ENCODE peak calls at places on chromosomes 3 and 15, in six cellular contexts. Q is AG04450, P is HL-60, U is cardiac muscle cell, O is cardiac fibroblast, T is foreskin fibroblast. I is an unnamed sample.

GRCh38 chr15:53982281-53982680 is 4.0 kb downstream of the UNC13C start:
- DNase-seq in U (no peak), P (no peak), O (no peak), Q (no peak), T (no peak), I (no peak)

GRCh38 chr3:30984855-30985793 is 90.7 kb upstream of the GADL1 start:
- DNase-seq in Q (no peak), P (no peak), O (no peak), T (no peak), U (no peak), I (peak)

GRCh38 chr3:95971573-95971972 is 842.8 kb upstream of the EPHA6 start:
- DNase-seq in Q (no peak), O (peak), U (no peak), T (no peak), P (no peak), I (peak)

GRCh38 chr3:38039101-38039898 is at the start of gene DLEC1:
- DNase-seq in U (peak), O (peak), P (peak), T (peak), Q (no peak), I (peak)

GRCh38 chr3:143613226-143613625 is 235.0 kb downstream of the SLC9A9 start:
- DNase-seq in Q (no peak), O (peak), T (peak), P (no peak), U (no peak), I (peak)

GRCh38 chr15:101684877-101685276 is 32.7 kb upstream of the TM2D3 start:
- DNase-seq in T (no peak), U (no peak), P (no peak), O (no peak), Q (no peak), I (no peak)

GRCh38 chr3:111325160-111325707 is 216.8 kb upstream of the CD96 start:
- DNase-seq in Q (no peak), P (no peak), U (no peak), O (no peak), T (peak), I (no peak)

GRCh38 chr3:31980530-31981205 is 394 bp downstream of the OSBPL10 start:
- DNase-seq in U (peak), T (peak), Q (no peak), P (peak), O (peak), I (peak)

GRCh38 chr3:73398084-73398483 is 226.7 kb downstream of the PDZRN3 start:
- DNase-seq in U (no peak), Q (no peak), O (no peak), T (no peak), P (no peak), I (no peak)

GRCh38 chr3:182284793-182285192 is 508.5 kb upstream of the ATP11B start:
- DNase-seq in U (no peak), O (no peak), T (no peak), P (no peak), Q (no peak), I (no peak)

GRCh38 chr3:12959838-12960378 is 113.3 kb downstream of the IQSEC1 start:
- DNase-seq in P (peak), T (no peak), U (no peak), O (no peak), Q (no peak), I (no peak)

GRCh38 chr15:67013696-67014095 is 51.7 kb upstream of the SMAD3 start:
- DNase-seq in T (peak), Q (peak), O (peak), P (no peak), U (no peak), I (no peak)

GRCh38 chr3:86969500-86970189 is 21.3 kb downstream of the VGLL3 start:
- DNase-seq in O (peak), P (peak), U (peak), Q (no peak), T (peak), I (peak)

GRCh38 chr3:43394071-43394501 is 107.7 kb downstream of the SNRK start:
- DNase-seq in T (peak), U (no peak), O (peak), Q (no peak), P (no peak), I (peak)

GRCh38 chr3:41202834-41203345 is 3.6 kb downstream of the CTNNB1 start:
- DNase-seq in O (peak), U (peak), Q (no peak), T (peak), P (no peak), I (peak)

DNA sequence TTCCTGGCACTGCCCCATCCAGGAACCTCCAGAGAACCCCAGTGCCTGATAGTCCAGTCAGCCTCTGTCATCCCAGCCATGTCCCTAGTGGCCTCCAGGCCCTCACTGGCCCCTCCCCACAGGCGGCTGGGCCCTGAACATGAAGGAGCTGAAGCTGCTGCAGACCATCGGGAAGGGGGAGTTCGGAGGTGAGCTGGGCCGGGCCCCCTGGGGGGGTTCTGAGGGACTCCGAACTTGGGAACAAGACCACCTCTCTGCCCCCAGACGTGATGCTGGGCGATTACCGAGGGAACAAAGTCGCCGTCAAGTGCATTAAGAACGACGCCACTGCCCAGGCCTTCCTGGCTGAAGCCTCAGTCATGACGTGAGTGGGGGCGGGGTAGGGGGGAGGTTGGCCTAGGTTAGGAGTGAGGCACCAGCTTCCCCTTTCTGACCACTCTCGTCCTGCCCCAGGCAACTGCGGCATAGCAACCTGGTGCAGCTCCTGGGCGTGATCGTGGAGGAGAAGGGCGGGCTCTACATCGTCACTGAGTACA is 12.0 kb upstream of the LMAN1L start:
- DNase-seq in U (no peak), P (peak), Q (no peak), T (no peak), O (no peak), I (no peak)
- TF ChIP-seq CTCF in U (no peak), P (no peak), Q (no peak), T (no peak), O (no peak), I (no peak)

DNA sequence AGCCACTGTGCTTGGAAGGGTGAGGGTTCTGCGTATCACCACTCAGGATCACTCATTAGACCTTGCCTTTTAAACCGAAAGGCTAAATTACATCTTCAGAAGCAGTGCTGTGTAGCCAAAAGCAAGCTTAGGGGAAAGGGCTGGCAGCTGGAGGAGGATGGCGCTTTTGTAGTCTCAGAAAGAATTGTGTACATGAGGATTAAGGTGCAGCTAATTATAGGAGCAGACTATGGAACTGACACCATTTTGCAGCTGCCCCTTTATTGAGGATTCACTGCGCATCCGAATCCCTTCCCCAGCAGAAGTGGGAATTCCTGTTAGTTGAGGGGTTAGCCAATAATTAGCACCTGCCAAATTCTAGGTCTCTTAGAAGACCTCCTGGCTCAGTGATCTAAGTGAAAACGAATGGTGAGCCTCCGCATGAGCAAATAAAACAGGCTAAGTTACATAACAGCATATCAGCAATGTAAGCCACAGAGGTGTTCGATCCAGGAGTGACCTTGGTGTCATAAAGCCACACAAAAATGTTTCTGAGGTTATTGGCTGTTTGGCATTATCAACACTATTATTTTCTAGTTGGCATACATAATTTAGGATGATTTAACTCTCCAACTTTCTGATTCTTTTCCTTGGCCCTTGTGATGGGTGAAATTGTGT is 42.6 kb upstream of the SEMA6D start:
- DNase-seq in Q (no peak), U (no peak), T (no peak), O (no peak), P (no peak), I (no peak)
- H3K4me3 ChIP-seq in Q (no peak), U (no peak), T (no peak), O (no peak), P (no peak), I (no peak)

GRCh38 chr3:45938858-45939257 is 4.4 kb upstream of the CXCR6 start:
- DNase-seq in Q (peak), T (peak), P (peak), O (peak), U (peak), I (peak)
- TF ChIP-seq CTCF in Q (peak), T (peak), P (peak), O (peak), U (peak), I (peak)

DNA sequence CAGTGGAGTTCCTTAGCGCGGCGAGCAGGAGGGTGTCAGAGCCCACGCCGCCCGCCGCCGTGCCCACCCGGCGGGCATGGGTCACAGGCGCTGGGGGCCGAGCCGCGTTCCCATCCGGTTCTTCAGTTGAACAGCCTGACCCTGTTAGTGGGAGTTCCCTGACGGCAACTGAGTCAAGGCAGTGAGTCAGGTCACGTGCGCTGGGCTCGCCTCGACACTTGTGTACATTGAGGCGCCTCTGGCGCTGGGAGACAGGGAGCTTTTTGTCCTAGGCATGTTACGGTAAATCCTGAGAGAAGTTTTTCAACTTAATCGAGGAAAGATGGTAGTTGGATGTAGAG is 678 bp downstream of the RAB7A start:
- DNase-seq in O (peak), U (peak), Q (no peak), T (peak), P (peak), I (peak)
- H3K4me3 ChIP-seq in O (peak), U (peak), Q (peak), T (peak), P (peak), I (peak)

GRCh38 chr3:137304313-137305056 is 346.7 kb downstream of the IL20RB start:
- DNase-seq in T (no peak), P (no peak), O (no peak), U (no peak), Q (no peak), I (no peak)
- TF ChIP-seq CTCF in T (no peak), P (no peak), O (no peak), U (no peak), Q (no peak), I (no peak)